ENCODE peak calls at places on chromosomes 7 and 10, in eight cellular contexts. F is ascending aorta; D is CD4-positive, alpha-beta T cell; Q is lung; T is tibial artery; N is HCT116; C is body of pancreas; J is H7. G is an unnamed sample. For H3K27me3, the result is how much of the 10 kb centered on the place peaks cover.

GRCh38 chr7:33610918-33611317 is 294.4 kb upstream of the BMPER start:
- DNase-seq in F (no peak), Q (no peak), D (no peak), T (no peak), N (no peak), J (no peak), C (no peak), G (no peak)

GRCh38 chr7:136333636-136334035 is 356.5 kb upstream of the MTPN start:
- DNase-seq in N (no peak), Q (no peak), T (no peak), J (no peak), C (no peak), D (no peak), F (no peak), G (no peak)

GRCh38 chr7:42414961-42415505 is 178.0 kb upstream of the GLI3 start:
- DNase-seq in J (no peak), T (no peak), C (no peak), Q (no peak), F (no peak), D (no peak), N (no peak), G (no peak)

GRCh38 chr10:32795598-32796183 is 162.3 kb downstream of the ITGB1 start:
- DNase-seq in J (peak), C (no peak), N (peak), Q (no peak), D (no peak), T (no peak), F (no peak), G (no peak)

GRCh38 chr10:23439920-23440875 is 1.3 kb downstream of the OTUD1 start:
- DNase-seq in D (peak), N (no peak), J (peak), T (peak), F (no peak), Q (no peak), C (peak), G (peak)

GRCh38 chr10:123043409-123043925 is 34.7 kb downstream of the ACADSB start:
- DNase-seq in Q (no peak), F (no peak), N (peak), J (peak), D (peak), C (peak), T (no peak), G (no peak)

GRCh38 chr7:116786791-116787443 is 75.5 kb upstream of the CAPZA2 start:
- DNase-seq in Q (no peak), D (no peak), T (no peak), F (no peak), N (no peak), C (peak), J (peak), G (no peak)

GRCh38 chr7:142632291-142633134 is 116.8 kb upstream of the PRSS1 start:
- DNase-seq in C (peak), N (peak), J (peak), F (no peak), Q (peak), T (no peak), D (peak), G (no peak)

GRCh38 chr7:103348452-103348851 is 1.0 kb downstream of the PSMC2 start:
- DNase-seq in C (no peak), F (no peak), T (no peak), Q (no peak), D (no peak), J (no peak), N (no peak), G (no peak)

GRCh38 chr7:110317699-110318265 is 773.1 kb upstream of the LRRN3 start:
- DNase-seq in D (no peak), Q (no peak), J (no peak), T (no peak), N (peak), C (no peak), F (no peak), G (no peak)

GRCh38 chr7:38244516-38244915 is 28.9 kb downstream of the TARP start:
- DNase-seq in J (no peak), D (no peak), N (no peak), F (no peak), Q (no peak), C (no peak), T (no peak), G (no peak)

GRCh38 chr10:75398630-75399460 is 2.7 kb downstream of the ZNF503 start:
- DNase-seq in N (no peak), F (no peak), C (peak), Q (peak), T (no peak), J (peak), D (no peak), G (peak)

GRCh38 chr7:103524042-103524907 is 78.3 kb upstream of the SLC26A5 start:
- DNase-seq in D (no peak), N (peak), T (no peak), C (no peak), F (no peak), J (peak), Q (no peak), G (no peak)

GRCh38 chr7:82335927-82336326 is 107.7 kb downstream of the CACNA2D1 start:
- DNase-seq in D (no peak), T (no peak), C (peak), N (no peak), F (no peak), Q (no peak), J (no peak), G (no peak)

GRCh38 chr7:100678291-100678984 is 4.9 kb downstream of the GNB2 start:
- DNase-seq in N (no peak), C (no peak), J (peak), F (no peak), T (no peak), Q (no peak), D (no peak), G (peak)

GRCh38 chr10:93859049-93859655 is 34.6 kb upstream of the SLC35G1 start:
- DNase-seq in Q (no peak), D (no peak), C (no peak), J (no peak), N (peak), F (no peak), T (no peak), G (no peak)

GRCh38 chr7:6708304-6708703 is 1.6 kb upstream of the ZNF12 start:
- DNase-seq in D (no peak), C (no peak), F (no peak), J (no peak), Q (no peak), N (no peak), T (no peak), G (no peak)

GRCh38 chr10:26311383-26311940 is 94.9 kb downstream of the GAD2 start:
- DNase-seq in F (no peak), D (no peak), J (peak), C (no peak), T (no peak), Q (no peak), N (peak), G (no peak)

GRCh38 chr10:11874568-11875182 is 51.5 kb downstream of the PROSER2 start:
- DNase-seq in D (peak), N (peak), Q (peak), C (peak), T (no peak), J (peak), F (no peak), G (peak)

GRCh38 chr7:104851268-104851667 is 162.7 kb upstream of the KMT2E start:
- DNase-seq in C (no peak), F (no peak), T (no peak), N (no peak), J (no peak), Q (no peak), D (no peak), G (no peak)

GRCh38 chr7:17680943-17681351 is 259.3 kb downstream of the SNX13 start:
- DNase-seq in T (no peak), C (no peak), J (no peak), D (no peak), F (no peak), Q (no peak), N (peak), G (no peak)

GRCh38 chr10:8133146-8133545 is 78.7 kb downstream of the GATA3 start:
- DNase-seq in C (no peak), F (no peak), N (no peak), D (no peak), T (no peak), Q (no peak), J (no peak), G (no peak)

GRCh38 chr7:32489788-32490126 is 423 bp downstream of the LSM5 start:
- DNase-seq in J (no peak), T (no peak), N (no peak), D (no peak), F (no peak), C (no peak), Q (no peak), G (no peak)

GRCh38 chr10:92690211-92691041 is 671 bp downstream of the HHEX start:
- DNase-seq in C (peak), D (peak), N (peak), F (no peak), Q (peak), J (peak), T (peak), G (no peak)

GRCh38 chr10:131086094-131086493 is 225.4 kb downstream of the TCERG1L start:
- DNase-seq in N (no peak), J (peak), D (no peak), F (no peak), C (no peak), Q (no peak), T (no peak), G (no peak)

GRCh38 chr7:66642932-66643331 is 14.3 kb downstream of the KCTD7 start:
- DNase-seq in N (no peak), J (no peak), T (no peak), F (no peak), D (no peak), C (no peak), Q (no peak), G (no peak)

GRCh38 chr7:105673367-105674188 is 92.3 kb upstream of the EFCAB10 start:
- DNase-seq in N (no peak), Q (peak), T (no peak), J (no peak), C (peak), D (peak), F (no peak), G (no peak)

GRCh38 chr7:151883872-151884271 is 7.0 kb upstream of the PRKAG2 start:
- DNase-seq in F (no peak), J (no peak), D (no peak), N (no peak), T (no peak), C (no peak), Q (no peak), G (peak)
- H3K27me3 ChIP-seq in F (under half), J (under half), D (under half), N (under half), T (under half), C (under half), Q (under half), G (under half)

DNA sequence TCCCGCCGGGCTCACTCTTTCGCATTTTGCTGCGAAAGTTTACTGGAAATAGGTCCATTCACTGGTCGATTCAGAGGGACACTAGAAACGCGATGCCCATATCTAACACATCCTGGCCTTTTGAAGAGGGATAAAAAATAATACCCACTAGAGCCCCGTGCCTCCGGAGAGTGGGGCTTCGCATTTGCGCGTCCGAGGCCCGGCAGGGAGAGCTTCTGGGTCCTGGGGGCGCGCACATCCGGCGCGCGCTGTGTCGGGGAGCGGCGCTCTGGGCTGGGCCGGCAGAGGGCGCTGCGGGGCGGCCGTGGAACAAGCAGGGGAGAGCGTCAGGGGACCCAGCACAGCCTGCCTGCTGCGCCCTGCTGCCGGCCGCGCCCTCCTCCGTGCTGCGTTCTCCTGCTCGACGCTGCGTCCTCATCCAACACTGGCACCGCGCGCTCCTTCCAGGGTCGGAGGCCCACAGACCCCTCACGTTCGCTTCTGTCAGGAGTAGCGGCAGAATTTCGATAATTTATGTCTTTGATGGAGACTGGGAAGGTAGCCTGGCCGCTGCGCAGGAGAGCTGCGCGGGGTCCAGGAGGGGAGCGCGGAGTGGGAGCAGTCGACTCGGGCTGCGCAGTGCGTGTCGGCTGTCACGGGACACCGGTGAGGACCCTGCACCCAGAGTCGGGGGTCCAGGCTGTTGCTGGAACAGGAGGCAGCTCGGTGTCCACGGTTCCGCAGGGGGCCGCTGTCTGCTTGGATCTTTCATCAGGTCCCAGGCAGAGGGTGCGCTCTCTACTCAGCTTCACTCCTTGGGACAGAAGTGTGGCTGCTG is 41.5 kb upstream of the ZNF32 start:
- DNase-seq in D (peak), F (no peak), J (peak), N (peak), T (peak), C (peak), Q (peak), G (peak)
- H3K27me3 ChIP-seq in D (under half), F (under half), J (under half), N (under half), T (under half), C (under half), Q (under half), G (under half)

GRCh38 chr7:29565982-29566746 is 2.5 kb downstream of the PRR15 start:
- DNase-seq in J (peak), N (no peak), T (peak), C (peak), D (no peak), F (no peak), Q (no peak), G (peak)

GRCh38 chr7:29567174-29567573 is 3.5 kb downstream of the PRR15 start:
- DNase-seq in J (no peak), D (no peak), N (no peak), T (no peak), C (no peak), F (no peak), Q (no peak), G (no peak)

GRCh38 chr7:29564455-29565185 is 985 bp downstream of the PRR15 start:
- DNase-seq in T (peak), F (no peak), D (no peak), N (no peak), Q (peak), J (peak), C (peak), G (peak)

GRCh38 chr7:29565186-29565540 is 1.5 kb downstream of the PRR15 start:
- DNase-seq in F (no peak), C (no peak), T (no peak), N (no peak), Q (no peak), J (no peak), D (no peak), G (no peak)

DNA sequence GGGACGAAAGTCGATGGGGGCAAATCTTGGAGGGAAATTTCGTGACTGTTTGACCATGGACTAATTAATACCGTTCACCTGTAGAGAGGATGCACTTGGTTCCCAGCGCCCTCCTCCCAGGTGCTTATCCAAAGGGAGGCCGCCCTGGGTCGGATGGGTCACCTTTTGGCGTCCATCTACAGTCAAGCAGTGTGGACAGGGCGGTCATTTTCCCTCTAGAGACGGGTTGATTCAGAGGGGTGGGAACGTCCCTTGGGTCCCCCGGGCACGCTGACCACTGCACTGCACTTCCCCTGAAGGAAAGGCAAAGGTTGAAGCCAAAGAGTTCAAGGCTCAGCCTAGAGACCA is 2.0 kb downstream of the PRR15 start:
- DNase-seq in N (no peak), J (peak), C (no peak), T (no peak), D (no peak), F (no peak), Q (no peak), G (no peak)
- H3K27me3 ChIP-seq in N (under half), J (under half), C (under half), T (under half), D (half or more), F (under half), Q (under half), G (under half)

DNA sequence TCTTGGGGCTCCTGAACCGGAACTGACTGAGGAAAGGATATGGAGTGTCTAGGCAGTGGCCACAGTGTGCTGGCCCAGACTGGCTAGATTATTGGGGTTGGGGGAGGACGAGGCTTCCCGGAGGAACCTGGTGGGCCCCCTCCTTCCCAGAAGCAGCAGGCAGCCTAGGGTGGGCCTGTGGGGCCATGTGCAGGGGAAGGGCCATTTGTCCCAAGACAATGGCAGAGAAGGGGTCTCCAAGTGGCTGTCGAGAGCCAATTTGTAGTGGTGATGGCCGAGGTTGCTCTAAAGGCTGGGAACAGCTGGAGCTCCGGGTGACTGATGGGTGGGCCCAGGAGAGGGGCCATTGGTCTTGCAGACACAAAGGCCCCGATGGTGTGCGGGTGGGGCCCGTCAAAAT is 36.2 kb upstream of the PAX2 start:
- DNase-seq in F (no peak), D (no peak), C (no peak), Q (no peak), T (no peak), J (no peak), N (no peak), G (no peak)
- H3K27me3 ChIP-seq in F (under half), D (half or more), C (under half), Q (under half), T (under half), J (half or more), N (under half), G (under half)

DNA sequence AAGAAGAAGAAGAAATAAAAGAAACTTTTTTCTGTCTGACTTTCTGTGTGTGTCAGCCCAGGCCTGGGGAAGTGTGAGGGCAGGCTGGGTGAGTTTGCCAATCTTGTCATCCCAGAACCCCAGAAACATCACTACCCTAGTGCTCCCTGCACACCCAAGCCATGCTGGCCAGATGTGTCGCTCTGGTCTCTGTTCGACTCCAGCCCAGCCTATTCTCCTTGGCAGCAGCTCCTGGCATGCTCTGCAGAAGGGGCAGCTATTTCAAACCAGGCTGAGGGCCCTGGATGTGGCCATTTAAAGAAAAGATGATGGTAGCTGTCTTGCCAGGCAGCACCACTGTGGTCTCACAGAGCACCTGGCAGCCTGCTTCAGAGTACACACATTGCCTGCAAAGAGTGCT is 334.1 kb downstream of the RPS24 start:
- DNase-seq in F (no peak), Q (no peak), T (no peak), J (no peak), N (no peak), C (no peak), D (no peak), G (no peak)
- H3K27me3 ChIP-seq in F (under half), Q (under half), T (under half), J (under half), N (under half), C (under half), D (under half), G (under half)

GRCh38 chr10:61792921-61793320 is 108.6 kb upstream of the ARID5B start:
- DNase-seq in C (no peak), F (no peak), D (no peak), Q (no peak), J (no peak), N (no peak), T (no peak), G (no peak)

GRCh38 chr10:61796785-61797184 is 104.7 kb upstream of the ARID5B start:
- DNase-seq in N (no peak), D (no peak), C (no peak), F (no peak), T (no peak), Q (no peak), J (no peak), G (no peak)

GRCh38 chr10:61793760-61794713 is 107.5 kb upstream of the ARID5B start:
- DNase-seq in Q (no peak), F (no peak), J (no peak), C (no peak), D (no peak), T (no peak), N (no peak), G (no peak)

GRCh38 chr10:61795147-61795546 is 106.4 kb upstream of the ARID5B start:
- DNase-seq in D (no peak), T (no peak), F (no peak), J (no peak), N (no peak), Q (no peak), C (no peak), G (no peak)

GRCh38 chr10:61795551-61795950 is 105.9 kb upstream of the ARID5B start:
- DNase-seq in J (peak), C (no peak), D (no peak), F (no peak), Q (no peak), N (no peak), T (no peak), G (no peak)
- H3K27me3 ChIP-seq in J (under half), C (under half), D (under half), F (under half), Q (under half), N (under half), T (under half), G (under half)

GRCh38 chr10:71213127-71213616 is 802 bp downstream of the UNC5B start:
- DNase-seq in Q (peak), N (peak), C (peak), F (no peak), J (peak), T (peak), D (peak), G (peak)
- H3K27me3 ChIP-seq in Q (under half), N (under half), C (under half), F (under half), J (under half), T (under half), D (half or more), G (under half)

GRCh38 chr7:29275493-29275892 is 80.9 kb downstream of the CHN2 start:
- DNase-seq in J (no peak), D (no peak), Q (no peak), N (no peak), F (no peak), T (no peak), C (no peak), G (no peak)
- H3K27me3 ChIP-seq in J (under half), D (under half), Q (under half), N (under half), F (under half), T (under half), C (under half), G (under half)

DNA sequence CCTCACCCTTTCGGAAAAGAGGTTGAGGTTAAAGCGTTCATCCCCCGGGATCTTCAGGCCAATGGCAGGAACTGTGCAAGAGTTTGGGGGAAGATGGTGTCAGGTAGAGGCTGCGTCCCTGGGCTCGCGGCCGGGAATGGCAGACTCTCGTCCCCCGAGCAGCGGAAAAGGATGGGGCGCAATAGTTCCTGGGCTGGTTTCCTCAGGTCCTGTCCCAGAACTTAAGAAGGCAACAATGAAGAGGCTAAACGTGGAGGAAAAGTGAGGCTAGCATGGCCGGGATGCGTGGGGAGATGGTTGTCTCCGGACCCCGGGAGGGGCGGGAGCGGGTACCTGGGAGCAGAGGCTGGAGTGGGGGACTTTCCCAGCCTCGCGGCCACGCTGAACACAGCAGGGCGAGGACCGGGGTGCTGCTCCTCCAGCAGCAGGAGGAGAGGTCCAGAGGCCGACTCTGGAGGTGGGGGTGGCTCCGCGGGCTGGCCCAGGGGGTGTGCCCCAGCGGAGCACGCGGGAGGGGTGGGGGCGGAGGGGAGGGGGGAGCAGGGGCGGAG is 872 bp downstream of the IRF5 start:
- DNase-seq in F (no peak), Q (no peak), T (no peak), D (no peak), C (no peak), J (peak), N (no peak), G (no peak)
- H3K27me3 ChIP-seq in F (under half), Q (under half), T (under half), D (under half), C (under half), J (under half), N (under half), G (under half)